ENCODE peak calls at places on chromosomes 3 and 15, in four cellular contexts. B is B cell; J is GM12864; C is stimulated activated CD4-positive, alpha-beta T cell treated with anti-CD3 and anti-CD28 coated beads, Interleukin-2, amount 100 ng/mL, for 48 hours. Q is an unnamed sample.

GRCh38 chr3:126014252-126014651 is 45.3 kb downstream of the ROPN1B start:
- DNase-seq in B (no peak), J (no peak), C (no peak), Q (no peak)

GRCh38 chr15:81966628-81967027 is 79.2 kb downstream of the MEX3B start:
- DNase-seq in J (no peak), B (no peak), C (no peak), Q (no peak)

GRCh38 chr3:94167796-94168195 is 104.9 kb downstream of the NSUN3 start:
- DNase-seq in C (no peak), J (no peak), B (no peak), Q (no peak)

GRCh38 chr3:13081603-13082360 is 8.6 kb upstream of the IQSEC1 start:
- DNase-seq in J (no peak), B (no peak), C (no peak), Q (no peak)

GRCh38 chr3:11907667-11908660 is 61.3 kb upstream of the TAMM41 start:
- DNase-seq in J (no peak), C (no peak), B (no peak), Q (no peak)

GRCh38 chr3:21417991-21418390 is 333.0 kb downstream of the ZNF385D start:
- DNase-seq in B (no peak), J (no peak), C (no peak), Q (no peak)

GRCh38 chr3:128232421-128233180 is 79.3 kb downstream of the EEFSEC start:
- DNase-seq in B (no peak), C (no peak), J (no peak), Q (no peak)

GRCh38 chr3:110234831-110235230 is 836.8 kb upstream of the NECTIN3 start:
- DNase-seq in J (no peak), B (no peak), C (no peak), Q (no peak)

GRCh38 chr3:38018296-38019266 is 10.9 kb downstream of the PLCD1 start:
- DNase-seq in J (no peak), B (no peak), C (no peak), Q (no peak)

GRCh38 chr3:128075516-128076464 is 23.6 kb downstream of the SEC61A1 start:
- DNase-seq in B (peak), J (no peak), C (peak), Q (peak)

GRCh38 chr3:195151866-195152526 is 119.0 kb downstream of the XXYLT1 start:
- DNase-seq in C (no peak), J (no peak), B (no peak), Q (no peak)

GRCh38 chr15:84819291-84819768 is 2.2 kb downstream of the ALPK3 start:
- DNase-seq in C (no peak), B (no peak), J (no peak), Q (peak)

GRCh38 chr15:48330045-48330840 is 986 bp upstream of the DUT start:
- DNase-seq in C (no peak), B (no peak), J (no peak), Q (peak)

GRCh38 chr3:40973141-40973540 is 226.2 kb upstream of the CTNNB1 start:
- DNase-seq in C (no peak), J (no peak), B (no peak), Q (no peak)

GRCh38 chr15:90085565-90085964 is 16.7 kb downstream of the IDH2 start:
- DNase-seq in J (no peak), B (no peak), C (no peak), Q (no peak)

GRCh38 chr3:54966979-54967378 is 39.1 kb upstream of the LRTM1 start:
- DNase-seq in B (no peak), C (no peak), J (no peak), Q (no peak)

GRCh38 chr15:84879088-84879780 is 5.2 kb upstream of the SLC28A1 start:
- DNase-seq in C (no peak), B (no peak), J (no peak), Q (no peak)

Q was measured in NCI-H526.